ENCODE peak calls at places on chromosomes 1 and 21, in four cellular contexts. T is pancreas, Z is AG04450, K is ascending aorta. H is an unnamed sample.

GRCh38 chr1:60622486-60622885 is 459.9 kb upstream of the NFIA start:
- DNase-seq in T (no peak), Z (no peak), K (no peak), H (no peak)

GRCh38 chr1:47675721-47676120 is 237.9 kb downstream of the FOXD2 start:
- DNase-seq in T (no peak), Z (no peak), K (peak), H (no peak)

GRCh38 chr1:2784854-2785630 is 16.5 kb downstream of the TTC34 start:
- DNase-seq in T (no peak), Z (no peak), K (peak), H (no peak)

GRCh38 chr1:203592156-203592555 is 34.5 kb upstream of the ATP2B4 start:
- DNase-seq in T (peak), Z (no peak), K (no peak), H (no peak)

GRCh38 chr1:14113841-14114567 is 414.0 kb downstream of the PRDM2 start:
- DNase-seq in T (peak), Z (no peak), K (no peak), H (peak)

GRCh38 chr1:235763962-235764361 is 102.7 kb downstream of the LYST start:
- DNase-seq in T (no peak), Z (no peak), K (no peak), H (peak)

GRCh38 chr1:150575518-150576366 is 3.7 kb downstream of the MCL1 start:
- DNase-seq in T (no peak), Z (no peak), K (no peak), H (no peak)

GRCh38 chr1:205754857-205755256 is 4.9 kb upstream of the NUCKS1 start:
- DNase-seq in T (no peak), Z (no peak), K (no peak), H (no peak)

GRCh38 chr1:177505905-177506590 is 335.3 kb downstream of the BRINP2 start:
- DNase-seq in T (no peak), Z (no peak), K (no peak), H (peak)

GRCh38 chr1:18999287-18999852 is 42.9 kb upstream of the IFFO2 start:
- DNase-seq in T (no peak), Z (no peak), K (peak), H (no peak)

GRCh38 chr21:34881421-34881820 is 167.7 kb downstream of the RUNX1 start:
- DNase-seq in T (no peak), Z (no peak), K (no peak), H (peak)